ENCODE peak calls at places on chromosomes 1 and 21, in six cellular contexts. One of them, this sample, is unnamed.
A peak's percentile ranks its signal among the peaks of the same experiment; 100 is the strongest.

GRCh38 chr1:155218854-155219591 is 10.5 kb downstream of the MTX1 start:
- DNase-seq in tibial artery: no peak
- DNase-seq in cardiac muscle cell: peak; percentile 79
- DNase-seq in pancreas: peak; percentile 54
- DNase-seq in WERI-Rb-1: peak; percentile 79
- DNase-seq in testis: peak; percentile 80
- DNase-seq in this sample: peak; percentile 51

GRCh38 chr1:219670426-219671149 is 57.7 kb upstream of the ZC3H11B start:
- DNase-seq in tibial artery: no peak
- DNase-seq in cardiac muscle cell: peak; percentile 84
- DNase-seq in testis: peak; percentile 18
- DNase-seq in pancreas: no peak
- DNase-seq in WERI-Rb-1: no peak
- DNase-seq in this sample: no peak

GRCh38 chr1:53981220-53981619 is 35.1 kb downstream of the LRRC42 start:
- DNase-seq in tibial artery: no peak
- DNase-seq in pancreas: no peak
- DNase-seq in WERI-Rb-1: no peak
- DNase-seq in cardiac muscle cell: no peak
- DNase-seq in testis: no peak
- DNase-seq in this sample: no peak

GRCh38 chr1:55741516-55741915 is 526.4 kb upstream of the USP24 start:
- DNase-seq in pancreas: no peak
- DNase-seq in cardiac muscle cell: peak; percentile 92
- DNase-seq in tibial artery: no peak
- DNase-seq in testis: no peak
- DNase-seq in WERI-Rb-1: no peak
- DNase-seq in this sample: no peak

GRCh38 chr1:208238710-208239517 is 5.3 kb downstream of the PLXNA2 start:
- DNase-seq in cardiac muscle cell: peak; percentile 74
- DNase-seq in pancreas: no peak
- DNase-seq in testis: peak; percentile 49
- DNase-seq in WERI-Rb-1: peak; percentile 57
- DNase-seq in tibial artery: no peak
- DNase-seq in this sample: peak; percentile 56

GRCh38 chr1:909861-910310 is 13.8 kb upstream of the SAMD11 start:
- DNase-seq in WERI-Rb-1: no peak
- DNase-seq in tibial artery: no peak
- DNase-seq in testis: peak; percentile 8
- DNase-seq in cardiac muscle cell: no peak
- DNase-seq in pancreas: no peak
- DNase-seq in this sample: no peak

GRCh38 chr1:179971563-179972496 is 17.2 kb downstream of the CEP350 start:
- DNase-seq in pancreas: no peak
- DNase-seq in tibial artery: no peak
- DNase-seq in WERI-Rb-1: no peak
- DNase-seq in testis: no peak
- DNase-seq in cardiac muscle cell: peak; percentile 13
- DNase-seq in this sample: no peak

GRCh38 chr1:54876814-54877213 is 10.2 kb downstream of the DHCR24 start:
- DNase-seq in cardiac muscle cell: no peak
- DNase-seq in testis: no peak
- DNase-seq in tibial artery: no peak
- DNase-seq in pancreas: no peak
- DNase-seq in WERI-Rb-1: no peak
- DNase-seq in this sample: no peak

GRCh38 chr1:179805291-179806195 is 62.5 kb downstream of the FAM163A start:
- DNase-seq in pancreas: no peak
- DNase-seq in cardiac muscle cell: peak; percentile 45
- DNase-seq in testis: no peak
- DNase-seq in tibial artery: no peak
- DNase-seq in WERI-Rb-1: no peak
- DNase-seq in this sample: no peak

GRCh38 chr1:46466477-46467182 is 23.0 kb upstream of the DMBX1 start:
- DNase-seq in testis: peak; percentile 40
- DNase-seq in pancreas: peak; percentile 21
- DNase-seq in tibial artery: no peak
- DNase-seq in cardiac muscle cell: no peak
- DNase-seq in WERI-Rb-1: peak; percentile 97
- DNase-seq in this sample: no peak

GRCh38 chr1:200364831-200365230 is 45.0 kb downstream of the ZNF281 start:
- DNase-seq in tibial artery: no peak
- DNase-seq in WERI-Rb-1: no peak
- DNase-seq in testis: no peak
- DNase-seq in pancreas: no peak
- DNase-seq in cardiac muscle cell: no peak
- DNase-seq in this sample: no peak

GRCh38 chr1:81509619-81510018 is 291.1 kb upstream of the ADGRL2 start:
- DNase-seq in pancreas: no peak
- DNase-seq in testis: no peak
- DNase-seq in tibial artery: no peak
- DNase-seq in WERI-Rb-1: peak; percentile 6
- DNase-seq in cardiac muscle cell: no peak
- DNase-seq in this sample: peak; percentile 80

GRCh38 chr1:25031601-25031965 is 101.5 kb upstream of the RUNX3 start:
- DNase-seq in pancreas: no peak
- DNase-seq in cardiac muscle cell: no peak
- DNase-seq in WERI-Rb-1: no peak
- DNase-seq in tibial artery: no peak
- DNase-seq in testis: no peak
- DNase-seq in this sample: no peak

GRCh38 chr1:52952112-52952511 is 25.0 kb downstream of the SCP2 start:
- DNase-seq in cardiac muscle cell: no peak
- DNase-seq in tibial artery: no peak
- DNase-seq in WERI-Rb-1: no peak
- DNase-seq in testis: no peak
- DNase-seq in pancreas: no peak
- DNase-seq in this sample: no peak

GRCh38 chr1:169867012-169867679 is 26.6 kb downstream of the SCYL3 start:
- DNase-seq in tibial artery: no peak
- DNase-seq in WERI-Rb-1: no peak
- DNase-seq in cardiac muscle cell: no peak
- DNase-seq in testis: no peak
- DNase-seq in pancreas: no peak
- DNase-seq in this sample: no peak

GRCh38 chr1:26097696-26098095 is 13.9 kb upstream of the PDIK1L start:
- DNase-seq in testis: no peak
- DNase-seq in tibial artery: no peak
- DNase-seq in WERI-Rb-1: no peak
- DNase-seq in cardiac muscle cell: peak; percentile 64
- DNase-seq in pancreas: no peak
- DNase-seq in this sample: no peak

GRCh38 chr1:168794057-168794456 is 65.1 kb upstream of the DPT start:
- DNase-seq in tibial artery: no peak
- DNase-seq in cardiac muscle cell: no peak
- DNase-seq in testis: no peak
- DNase-seq in WERI-Rb-1: no peak
- DNase-seq in pancreas: no peak
- DNase-seq in this sample: no peak

GRCh38 chr1:109639063-109639840 is 16.6 kb upstream of the GSTM4 start:
- DNase-seq in pancreas: no peak
- DNase-seq in cardiac muscle cell: no peak
- DNase-seq in WERI-Rb-1: peak; percentile 92
- DNase-seq in testis: no peak
- DNase-seq in tibial artery: peak; percentile 45
- DNase-seq in this sample: no peak

GRCh38 chr1:232628335-232629214 is 1.4 kb downstream of the SIPA1L2 start:
- DNase-seq in pancreas: no peak
- DNase-seq in cardiac muscle cell: peak; percentile 67
- DNase-seq in testis: peak; percentile 22
- DNase-seq in WERI-Rb-1: no peak
- DNase-seq in tibial artery: no peak
- DNase-seq in this sample: no peak

GRCh38 chr21:29557200-29557599 is 258.5 kb downstream of the BACH1 start:
- DNase-seq in tibial artery: no peak
- DNase-seq in pancreas: no peak
- DNase-seq in cardiac muscle cell: no peak
- DNase-seq in testis: no peak
- DNase-seq in WERI-Rb-1: no peak
- DNase-seq in this sample: no peak

GRCh38 chr1:50978852-50979781 is 9.1 kb downstream of the CDKN2C start:
- DNase-seq in WERI-Rb-1: peak; percentile 34
- DNase-seq in tibial artery: no peak
- DNase-seq in testis: peak; percentile 25
- DNase-seq in pancreas: peak; percentile 32
- DNase-seq in cardiac muscle cell: no peak
- DNase-seq in this sample: no peak

GRCh38 chr1:76379506-76379905 is 305.0 kb downstream of the ST6GALNAC3 start:
- DNase-seq in cardiac muscle cell: no peak
- DNase-seq in testis: no peak
- DNase-seq in pancreas: no peak
- DNase-seq in tibial artery: no peak
- DNase-seq in WERI-Rb-1: no peak
- DNase-seq in this sample: no peak

GRCh38 chr1:115179397-115179835 is 90.1 kb upstream of the TSPAN2 start:
- DNase-seq in tibial artery: no peak
- DNase-seq in pancreas: no peak
- DNase-seq in testis: no peak
- DNase-seq in WERI-Rb-1: no peak
- DNase-seq in cardiac muscle cell: peak; percentile 95
- DNase-seq in this sample: no peak

GRCh38 chr1:40928699-40929098 is 50.8 kb upstream of the CTPS1 start:
- DNase-seq in WERI-Rb-1: no peak
- DNase-seq in pancreas: no peak
- DNase-seq in cardiac muscle cell: no peak
- DNase-seq in tibial artery: peak; percentile 3
- DNase-seq in testis: no peak
- DNase-seq in this sample: no peak

GRCh38 chr1:32984090-32984828 is 19.6 kb upstream of the RNF19B start:
- DNase-seq in testis: no peak
- DNase-seq in pancreas: no peak
- DNase-seq in tibial artery: no peak
- DNase-seq in cardiac muscle cell: peak; percentile 58
- DNase-seq in WERI-Rb-1: no peak
- DNase-seq in this sample: no peak

GRCh38 chr1:65527211-65527610 is 106.7 kb downstream of the LEPR start:
- DNase-seq in cardiac muscle cell: peak; percentile 67
- DNase-seq in WERI-Rb-1: no peak
- DNase-seq in pancreas: no peak
- DNase-seq in tibial artery: no peak
- DNase-seq in testis: no peak
- DNase-seq in this sample: no peak

GRCh38 chr1:152520561-152521090 is 6.3 kb downstream of the CRCT1 start:
- DNase-seq in pancreas: no peak
- DNase-seq in cardiac muscle cell: no peak
- DNase-seq in tibial artery: no peak
- DNase-seq in testis: no peak
- DNase-seq in WERI-Rb-1: no peak
- DNase-seq in this sample: no peak

GRCh38 chr1:152519876-152520275 is 5.6 kb downstream of the CRCT1 start:
- DNase-seq in WERI-Rb-1: no peak
- DNase-seq in testis: no peak
- DNase-seq in cardiac muscle cell: no peak
- DNase-seq in tibial artery: no peak
- DNase-seq in pancreas: no peak
- DNase-seq in this sample: no peak

DNA sequence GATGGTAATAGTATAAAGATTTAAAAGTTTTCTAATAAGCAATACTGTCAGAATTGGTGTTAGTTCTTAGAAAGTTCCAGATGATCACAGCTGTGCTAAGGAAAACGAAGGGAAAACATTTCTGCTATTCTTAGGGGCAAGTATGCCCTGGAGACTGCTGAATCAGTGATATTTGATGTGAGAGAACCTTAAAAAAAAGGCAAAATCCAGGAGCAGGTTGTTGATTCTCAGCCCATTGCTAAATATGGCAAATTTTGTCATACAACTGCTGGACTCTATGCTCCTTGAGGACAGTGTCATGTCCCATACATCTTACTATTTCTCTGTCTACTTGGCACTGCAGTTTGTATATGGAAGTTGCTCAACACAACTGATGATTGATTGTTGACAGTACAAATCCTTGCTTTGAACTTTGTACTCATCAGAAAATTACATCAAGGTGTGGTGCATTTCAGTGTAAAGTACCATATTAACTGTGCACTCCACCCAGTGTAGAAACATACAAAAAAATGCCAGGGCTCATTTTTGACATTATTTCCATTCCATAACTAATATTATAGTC is 10.9 kb downstream of the CRCT1 start:
- DNase-seq in tibial artery: no peak
- DNase-seq in WERI-Rb-1: no peak
- DNase-seq in cardiac muscle cell: no peak
- DNase-seq in pancreas: no peak
- DNase-seq in testis: no peak
- DNase-seq in this sample: no peak
- H3K9me3 ChIP-seq in tibial artery: peaks cover 4% of the 10 kb centered on the region
- H3K9me3 ChIP-seq in WERI-Rb-1: peaks cover 6% of the 10 kb centered on the region
- H3K9me3 ChIP-seq in cardiac muscle cell: peaks cover 3% of the 10 kb centered on the region
- H3K9me3 ChIP-seq in pancreas: no peaks in the 10 kb centered on the region
- H3K9me3 ChIP-seq in testis: no peaks in the 10 kb centered on the region
- H3K9me3 ChIP-seq in this sample: no peaks in the 10 kb centered on the region

GRCh38 chr1:203126151-203126865 is 1.2 kb upstream of the ADORA1 start:
- DNase-seq in tibial artery: peak; percentile 51
- DNase-seq in pancreas: no peak
- DNase-seq in WERI-Rb-1: peak; percentile 60
- DNase-seq in cardiac muscle cell: peak; percentile 54
- DNase-seq in testis: no peak
- DNase-seq in this sample: no peak
- TF ChIP-seq CTCF in tibial artery: peak; percentile 28
- TF ChIP-seq CTCF in pancreas: peak; percentile 18
- TF ChIP-seq CTCF in WERI-Rb-1: peak; percentile 94
- TF ChIP-seq CTCF in cardiac muscle cell: peak; percentile 64
- TF ChIP-seq CTCF in testis: peak; percentile 34
- TF ChIP-seq CTCF in this sample: no peak

GRCh38 chr21:45523411-45524101 is 18.7 kb downstream of the SLC19A1 start:
- DNase-seq in testis: no peak
- DNase-seq in WERI-Rb-1: no peak
- DNase-seq in pancreas: no peak
- DNase-seq in cardiac muscle cell: no peak
- DNase-seq in tibial artery: peak; percentile 63
- DNase-seq in this sample: no peak
- H3K9me3 ChIP-seq in testis: no peaks in the 10 kb centered on the region
- H3K9me3 ChIP-seq in WERI-Rb-1: peaks cover 20% of the 10 kb centered on the region
- H3K9me3 ChIP-seq in pancreas: no peaks in the 10 kb centered on the region
- H3K9me3 ChIP-seq in cardiac muscle cell: peaks cover 6% of the 10 kb centered on the region
- H3K9me3 ChIP-seq in tibial artery: peaks cover 24% of the 10 kb centered on the region
- H3K9me3 ChIP-seq in this sample: no peaks in the 10 kb centered on the region

DNA sequence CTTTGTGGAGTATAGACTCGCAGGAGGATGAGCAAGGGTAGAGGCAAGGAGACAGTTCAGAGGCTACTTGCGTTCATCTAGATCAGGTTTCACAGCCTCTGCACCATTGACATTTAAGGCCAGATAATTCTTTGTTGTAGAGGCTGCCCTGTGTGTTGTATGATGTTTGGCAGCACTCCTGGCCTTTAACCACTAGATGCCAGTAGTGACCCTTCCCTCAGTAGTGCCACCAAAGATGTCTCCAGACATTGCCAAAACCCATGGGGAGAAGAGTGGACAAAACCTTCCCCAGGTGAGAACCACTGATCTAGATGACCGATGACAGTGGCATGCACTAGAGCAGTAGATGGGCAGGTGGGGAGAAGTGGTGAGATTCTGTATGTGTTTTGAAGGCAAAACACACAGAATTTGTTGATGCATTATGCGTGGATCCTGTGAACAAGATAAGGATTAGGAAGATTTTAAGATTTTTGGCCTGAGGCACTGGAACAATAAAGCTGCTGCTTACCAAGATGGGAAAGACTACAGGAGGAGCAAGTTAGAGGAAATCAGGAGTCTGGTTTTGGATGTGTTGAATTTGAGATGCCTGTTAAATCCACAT is 9.9 kb upstream of the COG2 start:
- DNase-seq in testis: peak; percentile 47
- DNase-seq in tibial artery: no peak
- DNase-seq in cardiac muscle cell: peak; percentile 44
- DNase-seq in pancreas: no peak
- DNase-seq in WERI-Rb-1: peak; percentile 66
- DNase-seq in this sample: peak; percentile 10
- TF ChIP-seq CTCF in testis: peak; percentile 22
- TF ChIP-seq CTCF in tibial artery: peak; percentile 11
- TF ChIP-seq CTCF in cardiac muscle cell: peak; percentile 59
- TF ChIP-seq CTCF in pancreas: peak; percentile 32
- TF ChIP-seq CTCF in WERI-Rb-1: peak; percentile 93
- TF ChIP-seq CTCF in this sample: no peak

This sample was measured in prostate gland.